ENCODE peak calls at places on chromosomes 2 and 18, in eight cellular contexts. U is PC-3, N is IMR-90, Y is AG04450, S is lower leg skin, C is GM10248, M is A549, O is sigmoid colon. K is an unnamed sample.

GRCh38 chr2:98835831-98836385 is 100.1 kb downstream of the CRACDL start:
- DNase-seq in N (no peak), O (no peak), S (no peak), Y (no peak), U (peak), C (no peak), M (no peak), K (no peak)

GRCh38 chr2:16664809-16665745 is 557 bp downstream of the CYRIA start:
- DNase-seq in N (no peak), M (no peak), U (no peak), Y (no peak), C (no peak), O (peak), S (no peak), K (no peak)

GRCh38 chr18:49340446-49340845 is 120.0 kb downstream of the DYM start:
- DNase-seq in U (peak), O (no peak), S (no peak), C (no peak), Y (no peak), M (no peak), N (peak), K (no peak)

GRCh38 chr2:205868773-205869333 is 186.6 kb downstream of the NRP2 start:
- DNase-seq in Y (peak), S (no peak), U (peak), O (no peak), C (peak), M (no peak), N (peak), K (no peak)

GRCh38 chr2:239258248-239258647 is 142.6 kb downstream of the HDAC4 start:
- DNase-seq in Y (no peak), O (no peak), C (no peak), U (no peak), N (no peak), M (no peak), S (no peak), K (no peak)

GRCh38 chr2:80420530-80421208 is 116.1 kb upstream of the LRRTM1 start:
- DNase-seq in M (no peak), N (no peak), C (no peak), Y (no peak), S (no peak), O (no peak), U (no peak), K (no peak)

GRCh38 chr18:62329676-62330454 is 4.8 kb downstream of the TNFRSF11A start:
- DNase-seq in S (no peak), N (peak), U (peak), O (no peak), C (no peak), M (no peak), Y (peak), K (no peak)

GRCh38 chr18:67794512-67794911 is 278.0 kb upstream of the DSEL start:
- DNase-seq in O (no peak), Y (no peak), M (no peak), S (no peak), N (peak), C (no peak), U (no peak), K (no peak)

GRCh38 chr2:27211241-27211942 is 449 bp upstream of the ATRAID start:
- DNase-seq in M (no peak), C (peak), O (no peak), U (no peak), S (peak), Y (no peak), N (no peak), K (no peak)

GRCh38 chr2:168470188-168470879 is 14.3 kb downstream of the CERS6 start:
- DNase-seq in U (no peak), O (no peak), M (no peak), N (no peak), Y (no peak), S (no peak), C (no peak), K (no peak)

GRCh38 chr18:75208055-75208835 is 694 bp downstream of the PTGR3 start:
- DNase-seq in N (peak), S (peak), U (peak), C (peak), O (peak), Y (no peak), M (peak), K (no peak)

GRCh38 chr2:10009811-10010781 is 33.3 kb upstream of the KLF11 start:
- DNase-seq in C (no peak), M (no peak), Y (peak), U (peak), S (no peak), N (peak), O (peak), K (peak)
- TF ChIP-seq CTCF in C (no peak), M (no peak), Y (no peak), U (no peak), S (no peak), N (no peak), O (no peak), K (no peak)

GRCh38 chr2:10467401-10467800 is 19.3 kb upstream of the ODC1 start:
- DNase-seq in O (peak), N (no peak), M (no peak), U (no peak), C (no peak), Y (no peak), S (no peak), K (peak)
- TF ChIP-seq CTCF in O (no peak), N (no peak), M (no peak), U (no peak), C (no peak), Y (no peak), S (no peak), K (peak)

GRCh38 chr2:122209377-122209776 is 453.9 kb downstream of the TSN start:
- DNase-seq in M (no peak), S (no peak), N (no peak), U (no peak), C (no peak), Y (no peak), O (no peak), K (no peak)

GRCh38 chr2:122205637-122206036 is 450.2 kb downstream of the TSN start:
- DNase-seq in C (no peak), N (no peak), S (no peak), U (no peak), O (no peak), M (no peak), Y (no peak), K (no peak)

GRCh38 chr2:122206101-122206500 is 450.6 kb downstream of the TSN start:
- DNase-seq in C (no peak), S (no peak), N (no peak), Y (no peak), M (no peak), O (no peak), U (no peak), K (no peak)

GRCh38 chr2:122203523-122203922 is 448.1 kb downstream of the TSN start:
- DNase-seq in U (peak), M (no peak), S (no peak), O (no peak), C (no peak), N (peak), Y (no peak), K (no peak)
- TF ChIP-seq CTCF in U (peak), M (no peak), S (no peak), O (no peak), C (no peak), N (no peak), Y (no peak), K (peak)

DNA sequence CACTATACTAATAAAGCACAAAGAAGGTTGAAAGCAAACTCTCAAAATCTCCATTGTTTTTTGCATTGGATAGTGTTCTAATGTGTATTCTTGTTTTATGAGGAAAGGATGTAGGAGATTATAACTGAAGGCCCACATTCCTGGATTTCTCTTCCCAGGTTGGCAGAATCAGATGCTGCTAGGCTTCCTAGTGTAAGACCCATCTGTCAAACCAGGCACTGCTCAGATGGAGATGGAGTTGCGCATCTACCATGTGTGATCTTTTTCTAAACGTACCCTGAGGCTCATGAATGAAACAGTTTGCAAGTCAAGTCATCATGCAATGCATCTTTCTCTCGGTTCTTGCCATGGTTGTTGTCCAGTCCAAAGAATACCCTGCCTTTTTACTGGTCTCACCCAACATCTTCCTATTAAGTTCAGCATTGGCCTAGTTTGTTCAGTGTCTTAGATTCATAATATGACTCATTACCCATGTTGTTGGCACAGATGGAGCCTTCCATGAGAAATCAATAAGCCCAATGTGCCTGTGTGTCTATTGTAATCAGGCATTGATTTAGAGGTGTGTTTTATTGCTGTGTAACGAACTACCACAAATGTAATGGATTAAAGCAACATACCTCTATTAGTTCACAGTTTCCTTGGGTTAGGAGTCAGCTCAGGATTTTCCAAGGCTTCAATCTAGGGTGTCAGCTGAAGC is 127.4 kb downstream of the NYAP2 start:
- DNase-seq in M (no peak), N (no peak), Y (no peak), U (no peak), O (no peak), C (no peak), S (no peak), K (no peak)
- TF ChIP-seq CTCF in M (no peak), N (no peak), Y (no peak), U (no peak), O (no peak), C (no peak), S (no peak), K (no peak)

GRCh38 chr2:174901075-174901474 is 104.1 kb downstream of the CHN1 start:
- DNase-seq in U (no peak), N (peak), S (no peak), C (no peak), M (no peak), Y (no peak), O (no peak), K (no peak)
- TF ChIP-seq CTCF in U (no peak), N (no peak), S (no peak), C (no peak), M (no peak), Y (peak), O (no peak), K (no peak)

GRCh38 chr18:23992941-23993280 is 21.6 kb upstream of the TTC39C start:
- DNase-seq in Y (no peak), C (no peak), O (no peak), U (no peak), S (no peak), M (no peak), N (no peak), K (no peak)

GRCh38 chr18:23986610-23987359 is 27.8 kb upstream of the TTC39C start:
- DNase-seq in U (peak), C (no peak), Y (no peak), N (no peak), O (no peak), S (no peak), M (no peak), K (no peak)

GRCh38 chr18:23994361-23994902 is 20.1 kb upstream of the TTC39C start:
- DNase-seq in C (no peak), O (peak), M (peak), U (peak), Y (peak), S (peak), N (peak), K (no peak)

GRCh38 chr18:23992119-23992940 is 22.2 kb upstream of the TTC39C start:
- DNase-seq in U (peak), O (no peak), M (no peak), N (peak), Y (no peak), S (no peak), C (no peak), K (no peak)

DNA sequence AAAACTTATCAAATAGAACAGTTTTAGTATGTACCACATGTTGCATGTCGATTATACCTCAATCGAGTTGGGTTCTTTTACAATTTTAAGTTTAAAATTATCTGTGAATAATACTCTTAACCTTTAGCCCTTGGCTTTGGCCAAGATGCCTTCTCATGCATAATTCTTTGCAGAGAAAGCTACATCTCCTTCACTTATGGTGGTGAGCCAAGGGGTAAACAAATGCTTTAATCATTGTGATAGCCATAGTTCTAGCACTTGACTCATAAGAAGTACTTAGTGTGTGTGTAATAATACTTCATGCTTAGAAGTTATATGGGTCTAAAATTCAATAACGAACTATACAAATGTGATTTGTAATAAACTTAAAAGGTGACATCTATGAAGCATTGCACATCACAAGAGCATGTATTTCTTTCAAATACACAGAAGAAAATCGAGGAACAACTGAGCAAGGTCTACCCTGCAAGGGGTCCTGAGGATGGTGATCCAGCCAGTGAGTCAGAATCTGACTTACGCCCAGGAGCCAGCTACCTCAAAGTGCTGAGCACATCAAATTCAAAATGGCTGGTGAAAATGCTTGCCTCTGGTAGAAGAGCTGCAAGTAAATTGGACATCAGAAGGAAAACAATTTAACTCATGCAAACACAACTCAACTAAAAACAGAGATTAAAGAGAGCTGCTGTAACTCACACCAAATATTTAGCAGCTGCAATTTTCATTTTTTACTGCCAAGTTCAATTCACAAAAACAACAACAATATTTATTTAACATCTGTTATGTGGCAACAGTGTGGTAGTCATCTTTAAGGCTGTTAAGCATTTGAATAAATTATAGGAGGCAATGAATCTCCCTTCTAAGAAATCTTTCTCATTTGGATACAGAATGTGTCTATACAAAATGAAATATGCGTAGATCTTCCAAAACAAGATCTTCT is 23.8 kb upstream of the TTC39C start:
- DNase-seq in M (no peak), O (no peak), C (no peak), S (no peak), Y (no peak), N (peak), U (peak), K (no peak)
- TF ChIP-seq CTCF in M (no peak), O (no peak), C (no peak), S (no peak), Y (no peak), N (no peak), U (no peak), K (no peak)

GRCh38 chr2:37005118-37005868 is 39.0 kb upstream of the STRN start:
- DNase-seq in M (peak), S (no peak), N (peak), O (no peak), U (peak), C (peak), Y (no peak), K (no peak)
- TF ChIP-seq CTCF in M (peak), S (no peak), N (peak), O (no peak), U (peak), C (peak), Y (peak), K (peak)

DNA sequence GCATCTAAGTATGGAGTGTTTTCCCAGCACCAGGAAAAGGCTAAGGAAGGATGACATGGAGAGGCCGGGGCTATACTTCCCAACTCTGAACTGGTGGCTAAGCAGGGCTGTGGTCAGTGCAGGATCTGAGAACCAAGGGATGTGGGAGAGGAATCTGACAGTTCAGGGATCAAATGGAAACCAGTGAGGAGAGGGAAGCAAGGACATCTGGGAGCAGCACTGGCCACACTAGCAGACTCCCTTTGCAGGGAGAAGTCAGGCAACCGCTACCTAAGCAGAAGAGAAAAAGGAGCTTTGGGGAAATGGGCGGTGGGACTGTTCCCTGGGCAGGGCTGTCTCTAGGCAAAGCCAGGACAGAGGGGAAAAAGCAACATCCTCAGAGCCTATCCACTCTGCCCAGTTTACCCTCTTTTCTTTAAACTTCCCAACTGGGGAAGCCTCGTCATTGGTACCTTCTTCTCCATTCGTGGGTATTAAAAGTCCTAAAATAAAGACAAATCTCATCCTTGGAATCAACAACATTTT is 105.8 kb upstream of the MEIS1 start:
- DNase-seq in Y (no peak), U (no peak), O (no peak), C (no peak), N (no peak), S (no peak), M (no peak), K (no peak)
- TF ChIP-seq CTCF in Y (no peak), U (no peak), O (no peak), C (no peak), N (no peak), S (no peak), M (no peak), K (no peak)

GRCh38 chr2:60295591-60295962 is 257.9 kb downstream of the BCL11A start:
- DNase-seq in Y (no peak), C (no peak), O (no peak), N (no peak), M (no peak), S (no peak), U (no peak), K (no peak)
- TF ChIP-seq CTCF in Y (no peak), C (no peak), O (no peak), N (no peak), M (no peak), S (no peak), U (peak), K (peak)

K was measured in chondrocyte.